ENCODE peak calls at places on chromosomes 1 and 21, in four cellular contexts. N is heart right ventricle, M is Peyer's patch, G is suprapubic skin. H is an unnamed sample.
A peak's percentile ranks its signal among the peaks of the same experiment; 100 is the strongest.

GRCh38 chr1:12511516-12512468 is 106.2 kb downstream of the DHRS3 start:
- DNase-seq in N (no peak), M (no peak), G (no peak), H (no peak)

GRCh38 chr1:101003012-101003650 is 22.5 kb downstream of the DPH5 start:
- DNase-seq in N (no peak), M (no peak), G (no peak), H (no peak)

GRCh38 chr1:213303286-213303685 is 252.2 kb downstream of the RPS6KC1 start:
- DNase-seq in N (no peak), M (no peak), G (no peak), H (no peak)

GRCh38 chr21:34793471-34793870 is 124.7 kb downstream of the CLIC6 start:
- DNase-seq in N (no peak), M (no peak), G (no peak), H (no peak)

GRCh38 chr1:213987422-213987875 is 324 bp upstream of the PROX1 start:
- DNase-seq in N (no peak), M (no peak), G (no peak), H (no peak)

GRCh38 chr21:35198004-35198403 is 148.9 kb upstream of the RUNX1 start:
- DNase-seq in N (no peak), M (no peak), G (no peak), H (no peak)

GRCh38 chr1:58812926-58813325 is 29.1 kb upstream of the JUN start:
- DNase-seq in N (no peak), M (no peak), G (no peak), H (no peak)

GRCh38 chr21:33064623-33064996 is 5.3 kb upstream of the OLIG1 start:
- DNase-seq in N (no peak), M (no peak), G (no peak), H (no peak)

GRCh38 chr1:74673351-74674111 is at the start of gene ERICH3:
- DNase-seq in N (no peak), M (no peak), G (no peak), H (peak; percentile 44)

GRCh38 chr1:16012590-16013219 is 5.1 kb downstream of the HSPB7 start:
- DNase-seq in N (peak; percentile 81), M (peak; percentile 69), G (no peak), H (no peak)

GRCh38 chr1:9400425-9401079 is 107.9 kb downstream of the SPSB1 start:
- DNase-seq in N (peak; percentile 40), M (no peak), G (no peak), H (no peak)

GRCh38 chr1:77511440-77511840 is 171.0 kb downstream of the ZZZ3 start:
- DNase-seq in N (no peak), M (no peak), G (no peak), H (no peak)

GRCh38 chr1:182600745-182601415 is 3.3 kb downstream of the RGS16 start:
- DNase-seq in N (no peak), M (no peak), G (no peak), H (no peak)

GRCh38 chr1:60415696-60416095 is 342.1 kb upstream of the C1orf87 start:
- DNase-seq in N (no peak), M (no peak), G (no peak), H (no peak)

GRCh38 chr1:16013220-16013907 is 4.5 kb downstream of the HSPB7 start:
- DNase-seq in N (peak; percentile 77), M (peak; percentile 60), G (no peak), H (no peak)

GRCh38 chr1:48105167-48105566 is 108.0 kb upstream of the TRABD2B start:
- DNase-seq in N (no peak), M (no peak), G (no peak), H (peak; percentile 40)

GRCh38 chr1:201508809-201509208 is 1.9 kb upstream of the CSRP1 start:
- DNase-seq in N (no peak), M (no peak), G (no peak), H (no peak)
- H3K27ac ChIP-seq in N (no peak overlapping the region), M (peak overlapping the region; percentile 23), G (no peak overlapping the region), H (no peak overlapping the region)

GRCh38 chr1:169117599-169117998 is 11.1 kb downstream of the ATP1B1 start:
- DNase-seq in N (no peak), M (no peak), G (no peak), H (no peak)
- H3K27ac ChIP-seq in N (peak overlapping the region; percentile 97), M (no peak overlapping the region), G (no peak overlapping the region), H (no peak overlapping the region)

GRCh38 chr1:244095523-244095911 is 44.4 kb downstream of the ZBTB18 start:
- DNase-seq in N (no peak), M (no peak), G (no peak), H (no peak)

GRCh38 chr1:244093265-244093638 is 42.2 kb downstream of the ZBTB18 start:
- DNase-seq in N (no peak), M (no peak), G (no peak), H (no peak)

GRCh38 chr1:244094880-244095522 is 43.9 kb downstream of the ZBTB18 start:
- DNase-seq in N (no peak), M (no peak), G (no peak), H (no peak)

GRCh38 chr1:244090645-244091044 is 39.6 kb downstream of the ZBTB18 start:
- DNase-seq in N (no peak), M (no peak), G (no peak), H (no peak)

DNA sequence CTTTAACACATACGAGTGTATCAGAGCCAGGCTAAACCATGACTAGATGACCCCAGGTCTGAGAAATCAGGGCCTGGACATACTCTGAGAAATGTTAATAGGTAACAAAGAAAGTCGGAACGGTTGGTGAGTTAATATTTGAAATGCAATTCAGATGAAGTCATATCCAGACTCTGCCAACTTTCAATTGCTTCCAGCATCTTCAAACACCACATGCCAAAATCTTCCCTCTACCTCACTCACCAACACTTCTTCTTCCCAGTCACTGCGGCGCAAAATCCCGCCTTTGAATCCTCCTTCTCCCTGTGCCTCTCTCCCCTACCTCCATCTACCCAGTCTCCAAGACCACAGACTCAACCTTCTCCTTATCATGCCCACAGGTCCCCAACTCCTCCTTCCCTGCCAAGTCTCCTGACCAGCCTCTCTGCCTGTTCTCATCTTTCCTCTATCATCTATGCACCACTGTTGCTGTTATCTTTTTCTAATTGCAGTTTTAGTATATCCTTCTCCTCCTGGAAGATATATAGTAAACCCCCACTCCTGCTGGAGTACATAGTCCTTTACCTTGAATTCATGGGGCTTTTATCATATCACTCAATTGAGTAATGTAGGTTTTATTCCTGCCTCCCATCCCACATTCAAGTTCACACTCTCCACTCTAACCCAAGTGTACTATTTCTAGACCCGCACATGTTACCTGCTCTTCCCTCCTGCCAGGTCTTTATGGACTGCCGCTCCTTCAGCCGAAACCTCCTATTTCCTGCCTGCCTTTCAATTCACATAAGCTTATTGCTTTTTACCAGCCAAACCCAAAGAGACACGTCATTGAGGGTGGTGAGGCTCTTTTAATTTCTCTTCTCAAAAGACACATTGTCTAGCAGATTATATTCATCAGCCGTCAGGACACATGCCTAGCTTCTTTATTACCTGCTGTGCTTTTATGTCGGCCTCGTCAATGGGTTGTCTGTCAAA is 41.5 kb downstream of the ZBTB18 start:
- DNase-seq in N (no peak), M (no peak), G (no peak), H (no peak)
- H3K27ac ChIP-seq in N (no peak overlapping the region), M (peak overlapping the region; percentile 23), G (no peak overlapping the region), H (no peak overlapping the region)

GRCh38 chr1:170735366-170736263 is 71.7 kb downstream of the PRRX1 start:
- DNase-seq in N (no peak), M (no peak), G (no peak), H (no peak)
- H3K27ac ChIP-seq in N (peak overlapping the region; percentile 81), M (no peak overlapping the region), G (no peak overlapping the region), H (no peak overlapping the region)

GRCh38 chr1:85626818-85627217 is 46.3 kb downstream of the CCN1 start:
- DNase-seq in N (no peak), M (no peak), G (no peak), H (no peak)

GRCh38 chr1:85628791-85629531 is 48.4 kb downstream of the CCN1 start:
- DNase-seq in N (peak; percentile 38), M (peak; percentile 46), G (no peak), H (no peak)

GRCh38 chr1:85624361-85624760 is 43.8 kb downstream of the CCN1 start:
- DNase-seq in N (no peak), M (no peak), G (no peak), H (no peak)

DNA sequence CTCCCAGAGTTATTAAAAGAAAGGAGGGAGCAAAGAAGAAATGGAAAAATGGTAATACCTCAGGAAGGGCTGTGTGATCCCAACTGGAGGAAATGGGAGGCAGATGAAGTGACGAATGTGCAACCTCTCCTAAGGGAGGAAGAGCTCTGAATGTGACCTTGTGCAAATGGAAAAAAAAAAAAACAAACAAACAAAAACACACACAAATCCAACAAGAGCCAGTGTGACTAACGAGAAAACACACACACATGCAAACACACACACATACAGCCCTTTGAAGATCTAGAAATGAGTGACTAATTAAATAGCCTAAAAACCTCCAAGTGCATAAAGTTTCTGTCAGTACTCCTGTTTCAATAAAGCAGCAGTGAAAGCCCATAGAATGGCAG is 49.0 kb downstream of the CCN1 start:
- DNase-seq in N (no peak), M (no peak), G (no peak), H (no peak)
- H3K27ac ChIP-seq in N (peak overlapping the region; percentile 83), M (no peak overlapping the region), G (no peak overlapping the region), H (no peak overlapping the region)